ENCODE peak calls at places on chromosome 17, in eight cellular contexts. T, R, E, Q, P, G, M and J are unnamed samples.

GRCh38 chr17:45170976-45171337 is 9.3 kb downstream of the HEXIM2 start:
- DNase-seq in E (peak; percentile 54), G (peak; percentile 54), Q (no peak), R (no peak), P (no peak), M (peak; percentile 91), T (no peak), J (peak; percentile 91)

GRCh38 chr17:75832652-75833400 is 11.4 kb downstream of the UNC13D start:
- DNase-seq in P (peak; percentile 57), R (no peak), M (no peak), G (no peak), E (no peak), Q (no peak), T (peak; percentile 61), J (no peak)

GRCh38 chr17:15969463-15969862 is 24.5 kb downstream of the ADORA2B start:
- DNase-seq in Q (no peak), M (no peak), P (no peak), E (no peak), R (no peak), T (no peak), G (no peak), J (no peak)

GRCh38 chr17:49621946-49622529 is 46.4 kb downstream of the NXPH3 start:
- DNase-seq in R (no peak), T (no peak), G (no peak), M (no peak), P (no peak), E (no peak), Q (no peak), J (no peak)

GRCh38 chr17:29133146-29133713 is 47.0 kb downstream of the MYO18A start:
- DNase-seq in G (no peak), M (no peak), R (no peak), T (peak; percentile 29), E (peak; percentile 48), Q (no peak), P (no peak), J (no peak)

GRCh38 chr17:50051082-50051576 is 4.8 kb upstream of the ITGA3 start:
- DNase-seq in E (no peak), M (no peak), P (no peak), T (no peak), Q (no peak), G (no peak), R (no peak), J (no peak)

GRCh38 chr17:39618252-39618913 is 8.4 kb upstream of the PPP1R1B start:
- DNase-seq in G (peak; percentile 64), M (no peak), P (peak; percentile 21), R (no peak), E (no peak), T (no peak), Q (no peak), J (no peak)

GRCh38 chr17:2022647-2023046 is 2.5 kb downstream of the RTN4RL1 start:
- DNase-seq in M (no peak), E (no peak), G (no peak), P (no peak), Q (no peak), T (no peak), R (no peak), J (no peak)

GRCh38 chr17:29867643-29868181 is 62.3 kb downstream of the SSH2 start:
- DNase-seq in E (no peak), T (peak; percentile 32), R (no peak), Q (no peak), P (peak; percentile 24), G (no peak), M (no peak), J (no peak)

GRCh38 chr17:80924111-80924806 is 67.4 kb upstream of the CHMP6 start:
- DNase-seq in G (no peak), Q (no peak), E (no peak), T (no peak), R (no peak), M (peak; percentile 56), P (no peak), J (no peak)

GRCh38 chr17:58541249-58541648 is 26.8 kb upstream of the MTMR4 start:
- DNase-seq in G (no peak), E (no peak), T (no peak), M (no peak), R (peak; percentile 37), P (peak; percentile 56), Q (no peak), J (no peak)

DNA sequence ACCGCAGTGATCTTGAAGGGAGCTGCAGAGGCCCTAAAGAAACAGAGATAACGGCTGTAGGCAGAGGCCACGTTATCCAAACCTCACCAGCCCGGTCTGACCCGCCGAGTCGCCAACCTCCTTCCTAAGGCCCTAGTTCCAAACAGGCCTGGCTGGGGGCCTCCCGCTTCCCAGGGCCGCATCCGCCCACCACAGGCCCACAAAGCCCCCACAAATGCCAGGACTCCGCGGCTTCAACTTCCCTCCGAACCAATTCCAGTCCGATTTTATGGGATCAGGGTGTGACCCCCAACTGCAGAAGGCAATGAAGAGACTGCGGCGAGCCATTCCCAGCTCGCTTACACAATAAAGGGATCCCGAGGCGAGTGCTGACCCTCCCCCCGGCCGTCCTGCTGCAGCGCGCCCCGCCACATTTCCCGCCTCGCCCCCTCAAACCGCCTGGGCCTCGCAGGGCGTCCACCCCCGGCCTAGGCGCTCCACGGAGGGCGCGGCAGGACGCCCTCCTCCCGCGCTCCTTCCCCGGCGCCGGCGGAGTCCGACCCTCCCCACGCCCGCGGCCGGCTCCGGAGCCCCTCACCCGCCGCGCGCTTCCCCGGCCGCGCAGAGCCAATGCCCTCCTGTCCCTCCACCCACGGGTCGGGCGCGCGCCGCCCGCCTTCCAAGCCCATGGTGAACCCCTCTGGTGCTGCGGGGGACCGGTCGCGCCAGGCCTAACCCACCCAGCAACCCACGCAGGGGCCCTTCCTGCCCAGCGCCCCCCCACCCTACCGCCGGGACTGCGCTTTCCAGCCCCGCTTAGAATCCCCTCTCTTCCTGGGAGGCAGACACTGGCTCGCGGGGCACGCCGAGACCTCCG is 926 bp downstream of the MYH10 start:
- DNase-seq in P (peak; percentile 26), T (peak; percentile 66), Q (no peak), M (peak; percentile 80), E (peak; percentile 40), G (peak; percentile 67), R (peak; percentile 67), J (no peak)
- H3K27ac ChIP-seq in P (peak overlapping the region; percentile 40), T (peak overlapping the region; percentile 88), Q (no peak overlapping the region), M (peak overlapping the region; percentile 86), E (peak overlapping the region; percentile 94), G (peak overlapping the region; percentile 88), R (peak overlapping the region; percentile 65), J (peak overlapping the region; percentile 67)

GRCh38 chr17:63973930-63974593 is 1.3 kb upstream of the SCN4A start:
- DNase-seq in P (no peak), G (no peak), Q (no peak), R (no peak), M (no peak), T (no peak), E (no peak), J (no peak)
- H3K27ac ChIP-seq in P (no peak overlapping the region), G (no peak overlapping the region), Q (no peak overlapping the region), R (no peak overlapping the region), M (no peak overlapping the region), T (no peak overlapping the region), E (no peak overlapping the region), J (peak overlapping the region; percentile 59)

GRCh38 chr17:78532311-78532710 is 44.9 kb downstream of the DNAH17 start:
- DNase-seq in E (no peak), M (no peak), G (no peak), P (no peak), T (no peak), Q (no peak), R (no peak), J (no peak)

GRCh38 chr17:78530675-78531074 is 46.5 kb downstream of the DNAH17 start:
- DNase-seq in G (no peak), T (no peak), P (no peak), R (no peak), E (no peak), Q (no peak), M (no peak), J (no peak)

GRCh38 chr17:78528541-78528940 is 48.7 kb downstream of the DNAH17 start:
- DNase-seq in E (no peak), Q (no peak), T (peak; percentile 11), R (peak; percentile 46), M (peak; percentile 57), G (no peak), P (no peak), J (no peak)

GRCh38 chr17:78529251-78529650 is 47.9 kb downstream of the DNAH17 start:
- DNase-seq in G (no peak), T (no peak), E (no peak), Q (no peak), R (no peak), M (no peak), P (no peak), J (no peak)

DNA sequence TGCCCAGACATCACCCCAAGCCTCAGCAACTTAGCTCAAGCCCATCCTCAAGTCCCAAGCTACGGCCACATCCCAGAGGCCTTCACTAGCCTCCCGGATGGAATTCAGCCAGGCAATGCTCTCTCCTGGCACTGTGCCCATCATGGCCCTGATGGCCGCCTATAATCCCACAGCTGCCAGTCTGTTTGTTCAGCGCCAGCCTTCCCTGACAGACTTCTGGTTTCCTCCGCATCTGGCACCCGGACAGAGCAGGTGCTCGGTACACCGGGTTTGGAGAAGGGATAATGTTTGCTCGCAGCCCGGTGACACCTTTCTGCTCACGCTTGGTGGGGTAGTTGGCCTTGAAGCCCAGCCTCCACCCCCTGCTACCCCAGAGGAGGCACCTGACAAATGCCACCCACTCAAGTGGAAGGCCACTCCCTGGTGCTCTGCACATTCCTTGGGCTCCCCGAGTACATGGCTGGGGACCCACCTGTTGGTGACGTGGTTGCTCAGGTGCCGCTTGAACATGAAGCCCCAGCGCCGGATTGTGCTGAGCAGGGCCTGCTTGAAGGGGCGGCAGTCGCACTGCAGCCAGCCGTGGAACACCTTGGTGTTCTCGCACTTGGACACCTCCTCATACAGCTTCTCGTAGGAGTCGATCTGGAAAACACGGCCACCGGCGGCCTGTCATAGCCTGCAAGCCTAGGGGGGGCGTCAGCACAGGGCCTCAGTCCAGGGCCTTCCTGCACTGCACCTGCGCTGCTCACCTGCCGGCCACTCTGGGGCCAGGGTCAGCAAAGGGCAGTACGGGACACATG is 47.1 kb downstream of the DNAH17 start:
- DNase-seq in M (no peak), E (no peak), Q (no peak), P (no peak), R (no peak), T (no peak), G (peak; percentile 86), J (no peak)
- H3K27ac ChIP-seq in M (no peak overlapping the region), E (no peak overlapping the region), Q (no peak overlapping the region), P (no peak overlapping the region), R (no peak overlapping the region), T (no peak overlapping the region), G (peak overlapping the region; percentile 17), J (no peak overlapping the region)

DNA sequence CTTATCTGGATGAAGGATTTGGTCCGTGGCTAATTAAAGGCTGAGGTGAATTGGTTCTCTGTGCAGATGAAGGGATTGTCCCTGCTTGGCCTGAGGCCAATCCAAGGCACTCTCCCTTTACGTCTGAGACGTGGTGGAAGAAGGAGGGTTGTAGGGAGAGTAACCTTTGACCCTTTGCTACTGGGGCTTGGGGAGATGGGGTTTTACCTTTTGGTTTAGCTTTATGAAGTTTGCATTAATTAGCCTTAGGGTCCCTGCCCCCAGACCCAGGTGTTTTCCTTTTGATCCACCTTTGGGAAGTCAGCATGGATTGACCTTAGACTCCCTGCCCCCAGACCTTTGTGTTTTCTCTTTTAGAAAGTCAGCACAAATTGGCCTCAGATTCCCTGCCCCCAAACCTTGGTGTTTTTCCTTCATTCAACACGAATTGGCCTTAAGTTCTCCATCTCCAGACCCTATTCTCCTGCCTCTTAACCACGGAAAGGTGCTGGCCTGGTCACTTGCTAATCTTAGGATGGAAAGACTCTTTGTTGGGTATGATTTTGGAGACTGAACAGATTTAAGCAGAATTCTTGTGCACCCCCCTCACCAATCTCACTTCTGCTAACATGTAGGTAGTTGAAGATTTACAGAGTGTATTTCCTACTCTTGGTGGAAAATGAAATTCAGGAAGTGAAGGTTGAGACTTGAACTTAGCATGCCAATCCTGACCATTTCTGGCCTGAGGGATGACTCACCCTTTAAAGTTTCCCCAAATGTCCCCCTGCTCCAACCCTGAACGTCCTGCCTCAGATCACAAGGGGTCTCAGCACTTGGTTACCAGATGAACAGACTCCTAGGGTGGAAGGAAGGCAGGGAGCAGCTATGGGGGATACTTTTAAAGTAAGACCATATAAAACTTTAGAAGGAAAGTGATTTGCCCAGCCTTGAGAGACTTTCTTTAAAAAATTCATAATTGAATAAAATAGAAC is 23.1 kb upstream of the MMD start:
- DNase-seq in T (no peak), G (no peak), E (no peak), R (peak; percentile 13), Q (no peak), M (no peak), P (no peak), J (no peak)
- H3K27ac ChIP-seq in T (no peak overlapping the region), G (no peak overlapping the region), E (no peak overlapping the region), R (peak overlapping the region; percentile 53), Q (no peak overlapping the region), M (peak overlapping the region; percentile 92), P (no peak overlapping the region), J (no peak overlapping the region)